ENCODE peak calls at places on chromosomes 13 and 19, in eight cellular contexts. E is naive B cell, H is substantia nigra, I is SW480, Q is non-pigmented ciliary epithelial cell, A is GM12892, D is activated gamma-delta T cell treated with Interleukin-2 at 50 U/mL for 16 hours, L is ureter. B is an unnamed sample.

GRCh38 chr13:80603351-80603750 is 262.4 kb upstream of the SPRY2 start:
- DNase-seq in H (no peak), E (no peak), D (no peak), I (no peak), A (no peak), Q (no peak), L (no peak), B (no peak)

GRCh38 chr19:58480831-58481230 is 4.7 kb downstream of the ZNF446 start:
- DNase-seq in A (no peak), H (no peak), Q (no peak), D (no peak), I (no peak), E (no peak), L (no peak), B (no peak)

GRCh38 chr19:46337487-46337886 is 9.4 kb upstream of the PPP5C start:
- DNase-seq in A (no peak), E (no peak), I (no peak), L (no peak), H (no peak), D (no peak), Q (no peak), B (no peak)

GRCh38 chr19:17933414-17934129 is 757 bp downstream of the CCDC124 start:
- DNase-seq in H (no peak), L (no peak), I (peak), E (no peak), A (no peak), D (no peak), Q (no peak), B (no peak)

GRCh38 chr13:33229446-33230177 is 55.9 kb downstream of the STARD13 start:
- DNase-seq in L (no peak), Q (no peak), D (no peak), E (no peak), H (peak), A (no peak), I (no peak), B (no peak)

GRCh38 chr13:99064624-99065249 is 86.9 kb upstream of the DOCK9 start:
- DNase-seq in Q (no peak), A (no peak), L (no peak), I (no peak), D (no peak), E (no peak), H (no peak), B (no peak)

GRCh38 chr13:26646603-26647002 is 89.1 kb downstream of the WASF3 start:
- DNase-seq in L (no peak), D (no peak), A (no peak), Q (no peak), H (no peak), E (no peak), I (no peak), B (no peak)

GRCh38 chr13:59261928-59262488 is 901.7 kb downstream of the DIAPH3 start:
- DNase-seq in I (no peak), Q (no peak), A (no peak), D (no peak), L (no peak), E (no peak), H (no peak), B (no peak)

GRCh38 chr19:45820413-45821102 is 5.5 kb upstream of the RSPH6A start:
- DNase-seq in A (no peak), I (no peak), H (no peak), Q (no peak), D (no peak), E (no peak), L (no peak), B (no peak)

GRCh38 chr13:41833851-41834250 is 127.1 kb downstream of the VWA8 start:
- DNase-seq in Q (no peak), I (no peak), A (no peak), E (no peak), L (no peak), H (no peak), D (no peak), B (no peak)

GRCh38 chr13:94345374-94346195 is 133.9 kb downstream of the DCT start:
- DNase-seq in L (no peak), H (no peak), D (no peak), Q (no peak), I (peak), A (no peak), E (no peak), B (no peak)

GRCh38 chr19:19105365-19106060 is 32.8 kb downstream of the TMEM161A start:
- DNase-seq in H (no peak), A (peak), L (peak), E (no peak), D (no peak), Q (no peak), I (peak), B (no peak)

GRCh38 chr13:49664606-49665005 is 26.7 kb downstream of the EBPL start:
- DNase-seq in Q (no peak), I (no peak), A (no peak), H (no peak), E (no peak), D (no peak), L (no peak), B (no peak)

GRCh38 chr19:51525731-51526130 is 5.7 kb downstream of the SIGLEC6 start:
- DNase-seq in I (no peak), Q (no peak), D (no peak), L (no peak), A (no peak), H (no peak), E (no peak), B (no peak)

GRCh38 chr19:44626067-44626624 is 12.8 kb downstream of the IGSF23 start:
- DNase-seq in A (no peak), E (no peak), D (no peak), L (no peak), H (no peak), Q (peak), I (peak), B (peak)

GRCh38 chr19:402786-403185 is 6.2 kb downstream of the C2CD4C start:
- DNase-seq in H (no peak), D (no peak), L (no peak), A (no peak), I (no peak), E (no peak), Q (no peak), B (no peak)

GRCh38 chr13:27007166-27007565 is 164.4 kb downstream of the USP12 start:
- DNase-seq in D (no peak), H (no peak), A (no peak), L (peak), Q (no peak), E (no peak), I (no peak), B (no peak)

GRCh38 chr13:27806744-27807387 is 14.6 kb downstream of the GSX1 start:
- DNase-seq in D (no peak), Q (no peak), I (no peak), H (no peak), A (no peak), E (no peak), L (no peak), B (no peak)

GRCh38 chr19:17136026-17136425 is 60.4 kb downstream of the MYO9B start:
- DNase-seq in D (no peak), A (no peak), Q (no peak), H (no peak), I (no peak), E (no peak), L (no peak), B (no peak)

GRCh38 chr19:512548-513365 is 5.5 kb downstream of the TPGS1 start:
- DNase-seq in I (no peak), A (no peak), H (no peak), Q (no peak), D (no peak), E (no peak), L (no peak), B (peak)

GRCh38 chr13:53131361-53131760 is 102.7 kb downstream of the OLFM4 start:
- DNase-seq in I (no peak), Q (no peak), H (no peak), E (no peak), A (no peak), L (no peak), D (no peak), B (no peak)

GRCh38 chr13:45411226-45411625 is 6.9 kb downstream of the SLC25A30 start:
- DNase-seq in A (no peak), Q (no peak), E (no peak), I (no peak), H (no peak), L (peak), D (no peak), B (no peak)

GRCh38 chr13:26999499-26999898 is 172.1 kb downstream of the USP12 start:
- DNase-seq in E (no peak), L (no peak), D (no peak), A (no peak), Q (no peak), I (no peak), H (no peak), B (no peak)

B was measured in lung.